ENCODE peak calls at places on chromosomes 7 and 10, in five cellular contexts. X, C, M, S and D are unnamed samples.

GRCh38 chr10:2121315-2121714 is 384.0 kb upstream of the ADARB2 start:
- DNase-seq in X (no peak), C (no peak), M (no peak), S (no peak), D (no peak)

GRCh38 chr7:43856996-43857395 is 12.3 kb downstream of the MRPS24 start:
- DNase-seq in X (no peak), C (no peak), M (peak), S (no peak), D (no peak)

GRCh38 chr7:44291733-44292395 is 33.5 kb downstream of the CAMK2B start:
- DNase-seq in X (no peak), C (no peak), M (no peak), S (no peak), D (no peak)

GRCh38 chr10:5540080-5540479 is 15.3 kb downstream of the CALML3 start:
- DNase-seq in X (no peak), C (no peak), M (no peak), S (no peak), D (no peak)

GRCh38 chr10:60952067-60952845 is 8.3 kb upstream of the RHOBTB1 start:
- DNase-seq in X (no peak), C (no peak), M (no peak), S (no peak), D (no peak)

GRCh38 chr10:92418221-92418620 is 127.3 kb downstream of the MARCHF5 start:
- DNase-seq in X (no peak), C (no peak), M (no peak), S (no peak), D (no peak)

GRCh38 chr10:63767512-63767911 is 246.3 kb downstream of the REEP3 start:
- DNase-seq in X (no peak), C (no peak), M (peak), S (no peak), D (no peak)

GRCh38 chr7:21939136-21939857 is 6.4 kb downstream of the CDCA7L start:
- DNase-seq in X (no peak), C (no peak), M (peak), S (no peak), D (no peak)

GRCh38 chr10:71476249-71477011 is 79.7 kb downstream of the CDH23 start:
- DNase-seq in X (no peak), C (no peak), M (no peak), S (no peak), D (no peak)

GRCh38 chr10:4082851-4083250 is 297.8 kb upstream of the KLF6 start:
- DNase-seq in X (no peak), C (no peak), M (no peak), S (no peak), D (no peak)

GRCh38 chr10:71314028-71314693 is 4.9 kb upstream of the SLC29A3 start:
- DNase-seq in X (peak), C (no peak), M (peak), S (peak), D (peak)

GRCh38 chr7:107692501-107692900 is 31.9 kb downstream of the SLC26A4 start:
- DNase-seq in X (no peak), C (no peak), M (peak), S (no peak), D (no peak)

GRCh38 chr10:2488606-2489005 is 578.7 kb upstream of the PFKP start:
- DNase-seq in X (no peak), C (no peak), M (no peak), S (no peak), D (no peak)

GRCh38 chr10:70969188-70969587 is 80.8 kb upstream of the PCBD1 start:
- DNase-seq in X (no peak), C (no peak), M (no peak), S (no peak), D (no peak)

GRCh38 chr7:158257001-158257400 is 330.6 kb downstream of the PTPRN2 start:
- DNase-seq in X (no peak), C (no peak), M (no peak), S (no peak), D (no peak)

GRCh38 chr10:5343979-5344378 is 20.8 kb upstream of the UCN3 start:
- DNase-seq in X (no peak), C (no peak), M (no peak), S (no peak), D (no peak)

GRCh38 chr10:114550756-114551290 is 107.3 kb downstream of the ABLIM1 start:
- DNase-seq in X (no peak), C (no peak), M (peak), S (no peak), D (no peak)

GRCh38 chr10:62502995-62503613 is 128.9 kb downstream of the ZNF365 start:
- DNase-seq in X (no peak), C (no peak), M (peak), S (no peak), D (no peak)

GRCh38 chr10:62817120-62817762 is 1.1 kb upstream of the EGR2 start:
- DNase-seq in X (peak), C (no peak), M (peak), S (peak), D (no peak)

GRCh38 chr10:100655760-100656421 is 89.5 kb upstream of the PAX2 start:
- DNase-seq in X (no peak), C (no peak), M (no peak), S (no peak), D (no peak)

GRCh38 chr10:42989481-42989921 is 87.4 kb upstream of the RET start:
- DNase-seq in X (no peak), C (no peak), M (no peak), S (no peak), D (no peak)

GRCh38 chr10:44384601-44385422 is at the start of gene CXCL12:
- DNase-seq in X (no peak), C (no peak), M (peak), S (no peak), D (no peak)